ENCODE peak calls at places on chromosomes 7 and 10, in nine cellular contexts. X is H9, G is heart left ventricle, B is lower lobe of right lung, M is kidney, W is brain microvascular endothelial cell, R is dorsolateral prefrontal cortex, O is hepatocyte, F is MM.1S. E is an unnamed sample.

GRCh38 chr7:30511494-30511893 is 6.9 kb upstream of the GGCT start:
- DNase-seq in R (no peak), O (no peak), W (no peak), F (no peak), M (no peak), B (no peak), X (no peak), G (no peak), E (no peak)

GRCh38 chr7:47093254-47093798 is 488.6 kb downstream of the TNS3 start:
- DNase-seq in R (no peak), M (no peak), O (no peak), X (no peak), G (no peak), W (no peak), F (no peak), B (no peak), E (no peak)

GRCh38 chr7:129122751-129123516 is 21.6 kb upstream of the TSPAN33 start:
- DNase-seq in G (no peak), F (peak), R (no peak), X (no peak), W (peak), O (no peak), M (no peak), B (no peak), E (no peak)

GRCh38 chr7:22896917-22897316 is 74.3 kb upstream of the TOMM7 start:
- DNase-seq in R (no peak), M (no peak), F (no peak), O (peak), W (no peak), G (no peak), X (peak), B (no peak), E (no peak)

GRCh38 chr10:86346169-86346793 is 20.3 kb downstream of the GRID1 start:
- DNase-seq in O (no peak), M (peak), X (no peak), B (peak), W (no peak), R (peak), G (no peak), F (no peak), E (no peak)

GRCh38 chr10:13987472-13987871 is 343.3 kb downstream of the FRMD4A start:
- DNase-seq in F (no peak), X (no peak), G (no peak), M (no peak), R (no peak), B (no peak), W (peak), O (no peak), E (peak)

GRCh38 chr10:116665541-116666125 is 44.9 kb downstream of the PNLIPRP2 start:
- DNase-seq in B (no peak), O (no peak), M (no peak), F (no peak), R (no peak), X (peak), W (no peak), G (peak), E (no peak)

GRCh38 chr10:123522702-123523312 is 143.3 kb upstream of the GPR26 start:
- DNase-seq in F (peak), O (no peak), W (no peak), R (no peak), B (no peak), G (no peak), X (no peak), M (no peak), E (no peak)

GRCh38 chr7:135773451-135773850 is 24.8 kb upstream of the FAM180A start:
- DNase-seq in O (peak), W (no peak), B (no peak), F (no peak), G (no peak), R (no peak), M (no peak), X (no peak), E (no peak)

GRCh38 chr7:139828880-139829653 is at the start of gene TBXAS1:
- DNase-seq in B (peak), O (peak), R (no peak), M (no peak), F (no peak), G (no peak), W (no peak), X (no peak), E (no peak)

GRCh38 chr10:1413256-1413655 is 324.1 kb downstream of the ADARB2 start:
- DNase-seq in M (no peak), X (no peak), O (no peak), W (no peak), F (no peak), R (no peak), G (no peak), B (no peak), E (no peak)

GRCh38 chr7:106177295-106177690 is 65.2 kb upstream of the SYPL1 start:
- DNase-seq in B (no peak), W (no peak), G (no peak), R (no peak), O (no peak), F (peak), M (no peak), X (no peak), E (no peak)

GRCh38 chr7:5203138-5203537 is 13.1 kb downstream of the WIPI2 start:
- DNase-seq in G (no peak), M (no peak), F (no peak), W (no peak), B (no peak), O (no peak), R (no peak), X (no peak), E (no peak)

GRCh38 chr10:129108994-129109393 is 358.0 kb upstream of the MGMT start:
- DNase-seq in R (no peak), B (no peak), X (no peak), O (no peak), G (no peak), M (no peak), F (no peak), W (no peak), E (no peak)

GRCh38 chr10:46520381-46520780 is 36.1 kb downstream of the GPRIN2 start:
- DNase-seq in X (no peak), B (peak), F (no peak), O (no peak), G (peak), M (peak), R (peak), W (no peak), E (no peak)

GRCh38 chr10:42654419-42654818 is 16.0 kb upstream of the ZNF33B start:
- DNase-seq in M (no peak), R (no peak), O (no peak), W (no peak), X (no peak), G (no peak), B (no peak), F (no peak), E (no peak)

GRCh38 chr10:6236349-6237188 is 33.8 kb downstream of the PFKFB3 start:
- DNase-seq in B (no peak), X (no peak), F (no peak), R (no peak), G (no peak), W (peak), O (no peak), M (peak), E (no peak)

GRCh38 chr7:42868456-42868855 is 43.4 kb downstream of the C7orf25 start:
- DNase-seq in M (no peak), G (no peak), F (no peak), O (no peak), B (no peak), W (no peak), R (no peak), X (no peak), E (no peak)

GRCh38 chr7:131110294-131111080 is 217.2 kb upstream of the MKLN1 start:
- DNase-seq in W (peak), M (no peak), B (no peak), R (peak), F (peak), X (peak), G (peak), O (no peak), E (no peak)
- H3K27ac ChIP-seq in W (peak), M (peak), B (peak), R (peak), F (peak), X (peak), G (peak), O (peak), E (peak)

GRCh38 chr7:149860821-149861727 is 12.7 kb upstream of the ATP6V0E2 start:
- DNase-seq in X (peak), M (peak), G (no peak), O (no peak), F (no peak), B (no peak), W (no peak), R (no peak), E (no peak)
- TF ChIP-seq CTCF in X (peak), M (no peak), G (peak), O (peak), F (peak), B (peak), W (peak), R (peak), E (no peak)

GRCh38 chr10:72685264-72685921 is 6.5 kb upstream of the MCU start:
- DNase-seq in F (no peak), X (no peak), M (no peak), O (no peak), R (no peak), B (no peak), G (no peak), W (no peak), E (no peak)
- H3K27ac ChIP-seq in F (no peak), X (no peak), M (no peak), O (no peak), R (no peak), B (no peak), G (no peak), W (no peak), E (no peak)

GRCh38 chr10:33073641-33074410 is 115.8 kb upstream of the ITGB1 start:
- DNase-seq in G (no peak), W (no peak), M (no peak), R (no peak), B (no peak), X (no peak), F (no peak), O (no peak), E (no peak)
- TF ChIP-seq CTCF in G (peak), W (no peak), M (no peak), R (no peak), B (no peak), X (peak), F (no peak), O (no peak), E (no peak)

DNA sequence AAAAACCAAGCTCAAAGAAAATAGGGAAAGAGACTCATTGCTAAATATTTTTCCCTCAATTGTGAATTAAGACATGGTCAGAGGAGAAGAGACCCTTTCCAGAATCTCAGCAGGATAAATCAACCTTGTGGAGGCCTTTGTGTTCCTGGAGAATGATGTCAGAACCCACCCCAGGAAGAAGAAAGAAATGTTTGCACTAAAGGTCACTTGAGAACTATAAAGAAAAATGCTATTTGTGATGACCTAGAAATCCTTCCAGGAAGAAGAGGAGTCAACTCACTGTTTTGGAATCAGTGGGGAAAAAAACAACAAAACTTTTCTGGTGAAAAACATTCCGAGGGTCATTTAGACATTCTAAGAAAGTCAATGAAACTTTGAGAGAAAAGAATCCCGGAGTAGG is 129.1 kb upstream of the ANKRD1 start:
- DNase-seq in O (no peak), M (no peak), W (no peak), X (no peak), R (no peak), G (no peak), B (no peak), F (no peak), E (no peak)
- H3K27ac ChIP-seq in O (peak), M (no peak), W (peak), X (no peak), R (peak), G (no peak), B (no peak), F (no peak), E (no peak)

GRCh38 chr7:44329888-44330287 is 4.5 kb upstream of the CAMK2B start:
- DNase-seq in X (no peak), O (no peak), W (no peak), B (no peak), M (no peak), F (no peak), G (no peak), R (no peak), E (no peak)

GRCh38 chr7:44329081-44329480 is 3.7 kb upstream of the CAMK2B start:
- DNase-seq in X (no peak), B (no peak), O (no peak), R (no peak), F (no peak), W (no peak), G (no peak), M (no peak), E (no peak)

GRCh38 chr7:44325811-44326241 is 432 bp upstream of the CAMK2B start:
- DNase-seq in F (no peak), G (no peak), M (no peak), X (peak), B (no peak), R (no peak), W (no peak), O (no peak), E (no peak)

GRCh38 chr7:44326261-44327125 is 1.1 kb upstream of the CAMK2B start:
- DNase-seq in R (no peak), M (no peak), W (no peak), G (no peak), X (no peak), O (no peak), F (no peak), B (no peak), E (no peak)

DNA sequence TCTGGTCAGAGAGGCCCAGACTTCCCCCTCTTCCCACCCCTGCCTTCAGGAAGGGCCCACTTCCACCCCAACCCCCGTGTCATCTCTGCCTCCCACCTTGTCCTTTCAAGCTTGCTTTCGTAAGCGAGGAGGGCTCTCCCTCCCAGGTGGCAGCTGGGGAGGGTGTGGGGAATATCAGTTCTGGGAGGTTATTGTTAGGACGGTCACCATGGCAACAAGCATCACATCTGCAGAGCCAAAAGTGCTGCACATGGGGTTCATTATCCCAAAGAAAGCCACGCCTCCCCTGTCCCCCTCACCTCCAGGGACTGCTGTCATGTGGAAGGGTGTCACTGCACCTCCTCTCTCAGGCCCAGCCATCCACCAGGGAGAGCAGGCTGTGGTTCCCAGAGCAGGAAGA is 2.6 kb upstream of the CAMK2B start:
- DNase-seq in F (no peak), R (no peak), X (no peak), M (no peak), W (no peak), G (no peak), B (no peak), O (no peak), E (no peak)
- TF ChIP-seq CTCF in F (no peak), R (no peak), X (no peak), M (no peak), W (no peak), G (no peak), B (no peak), O (no peak), E (no peak)

GRCh38 chr7:98221611-98222532 is 10.6 kb downstream of the BHLHA15 start:
- DNase-seq in M (peak), R (no peak), O (peak), G (peak), X (no peak), F (no peak), B (peak), W (no peak), E (no peak)
- H3K27ac ChIP-seq in M (no peak), R (no peak), O (no peak), G (no peak), X (no peak), F (no peak), B (no peak), W (no peak), E (no peak)

GRCh38 chr7:38889079-38889478 is 19.9 kb downstream of the VPS41 start:
- DNase-seq in M (no peak), W (no peak), F (no peak), G (no peak), O (no peak), R (no peak), B (no peak), X (no peak), E (no peak)

GRCh38 chr7:38893061-38893460 is 15.9 kb downstream of the VPS41 start:
- DNase-seq in F (no peak), B (no peak), R (no peak), M (no peak), W (peak), O (no peak), G (no peak), X (no peak), E (peak)

GRCh38 chr7:38890597-38890996 is 18.4 kb downstream of the VPS41 start:
- DNase-seq in G (no peak), W (no peak), R (no peak), M (no peak), F (no peak), X (no peak), O (no peak), B (no peak), E (no peak)

GRCh38 chr7:38886265-38886664 is 22.7 kb downstream of the VPS41 start:
- DNase-seq in X (peak), W (no peak), G (no peak), R (no peak), B (no peak), F (no peak), M (peak), O (no peak), E (no peak)

DNA sequence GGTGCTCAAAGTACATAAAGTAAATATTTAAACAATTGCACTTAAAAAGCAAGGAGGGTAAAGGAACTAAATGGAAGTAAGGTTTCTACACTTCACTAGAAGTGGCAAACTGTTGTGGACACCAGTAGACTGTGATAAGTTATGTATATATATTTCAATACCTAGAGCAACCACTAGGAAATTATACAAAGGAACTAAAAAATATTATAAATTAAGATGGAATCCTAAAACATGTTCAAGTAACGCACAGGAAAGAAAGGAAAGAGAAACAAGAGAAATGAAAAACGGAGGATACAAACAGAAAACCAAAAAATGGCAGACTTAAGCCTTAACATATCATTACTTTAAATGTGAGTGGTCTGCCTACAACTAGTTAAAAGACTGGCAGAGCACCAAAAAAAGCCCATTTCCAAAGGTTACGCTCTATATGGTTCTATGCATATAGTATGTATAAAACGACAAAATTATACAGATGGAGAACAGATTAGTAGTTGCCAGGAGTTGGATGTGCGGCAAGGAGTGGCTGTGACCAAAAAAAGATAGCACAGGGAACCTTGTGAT is 19.0 kb downstream of the VPS41 start:
- DNase-seq in B (no peak), R (no peak), M (no peak), G (no peak), X (no peak), W (no peak), F (no peak), O (no peak), E (no peak)
- TF ChIP-seq CTCF in B (peak), R (peak), M (no peak), G (no peak), X (peak), W (no peak), F (peak), O (peak), E (peak)

DNA sequence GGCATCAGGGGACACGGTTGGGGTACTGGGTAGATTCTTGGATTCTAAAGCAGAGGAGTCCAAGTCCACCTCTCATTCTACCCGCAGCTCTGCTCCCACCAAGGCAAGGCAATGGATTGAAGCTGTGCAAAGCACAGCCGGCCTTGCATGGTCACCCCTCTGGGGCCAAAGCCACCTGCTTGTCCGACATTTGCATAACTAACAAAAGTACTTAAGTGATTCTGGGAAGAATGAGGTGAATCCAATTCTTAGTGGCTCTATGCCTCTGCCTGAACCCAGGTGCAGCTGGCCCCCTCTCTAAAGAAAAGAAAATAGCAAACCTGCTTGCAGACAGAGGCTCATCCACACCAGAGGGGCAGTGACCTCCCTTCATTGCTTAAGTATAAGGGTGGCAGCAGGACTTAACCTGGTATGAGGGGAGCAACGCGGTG is 10.7 kb upstream of the COBL start:
- DNase-seq in F (no peak), B (no peak), G (no peak), W (no peak), R (no peak), X (peak), M (no peak), O (no peak), E (no peak)
- H3K27ac ChIP-seq in F (no peak), B (no peak), G (no peak), W (no peak), R (peak), X (peak), M (no peak), O (no peak), E (no peak)

DNA sequence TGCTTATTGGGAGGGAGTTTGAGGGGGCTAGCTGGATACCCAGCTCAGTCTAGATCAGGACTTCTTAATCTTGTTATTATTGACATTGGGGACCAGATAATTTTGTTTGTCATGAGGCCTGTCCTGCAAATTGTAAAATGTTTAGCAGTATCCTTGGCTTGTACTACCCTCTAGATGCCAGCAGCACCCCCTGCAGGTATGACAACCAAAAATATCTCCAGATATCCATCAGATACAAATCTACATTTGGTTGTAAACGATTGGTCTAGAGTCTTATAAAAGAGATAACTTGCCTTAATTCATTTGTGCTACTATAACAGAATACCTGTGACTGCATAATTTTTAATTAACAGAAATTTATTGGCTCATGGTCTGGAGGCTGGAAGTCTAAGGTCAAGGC is 1232.2 kb downstream of the XPNPEP1 start:
- DNase-seq in B (no peak), G (no peak), M (no peak), W (no peak), O (no peak), R (no peak), F (no peak), X (no peak), E (no peak)
- TF ChIP-seq CTCF in B (no peak), G (no peak), M (no peak), W (no peak), O (no peak), R (no peak), F (no peak), X (peak), E (no peak)

E was measured in RWPE1.